ENCODE peak calls at places on chromosomes 11 and 22, in seven cellular contexts. K is CD4-positive, alpha-beta T cell; F is psoas muscle; P is NB4; V is coronary artery; X is GM10248; S is retinal pigment epithelial cell. B is an unnamed sample.

GRCh38 chr11:61482513-61482912 is 26.0 kb upstream of the LRRC10B start:
- DNase-seq in X (peak), F (no peak), S (no peak), V (no peak), P (peak), K (no peak), B (no peak)

GRCh38 chr11:73233704-73234402 is 15.8 kb downstream of the P2RY2 start:
- DNase-seq in K (no peak), S (no peak), X (no peak), F (no peak), P (no peak), V (peak), B (peak)

GRCh38 chr11:64742940-64743590 is 877 bp downstream of the RASGRP2 start:
- DNase-seq in S (no peak), F (peak), K (peak), P (peak), X (peak), V (peak), B (no peak)

GRCh38 chr22:42763965-42764480 is 43.4 kb upstream of the A4GALT start:
- DNase-seq in V (no peak), X (peak), P (no peak), S (no peak), F (no peak), K (no peak), B (no peak)

GRCh38 chr11:122697636-122698167 is 42.2 kb downstream of the UBASH3B start:
- DNase-seq in P (peak), X (peak), F (no peak), S (no peak), V (no peak), K (peak), B (no peak)

GRCh38 chr11:287821-288327 is 1.1 kb upstream of the PGGHG start:
- DNase-seq in F (peak), X (no peak), P (no peak), S (no peak), K (no peak), V (no peak), B (peak)

GRCh38 chr11:124793466-124794278 is 6.5 kb downstream of the MSANTD2 start:
- DNase-seq in F (no peak), S (no peak), K (no peak), X (peak), V (no peak), P (peak), B (no peak)

GRCh38 chr22:49052023-49052538 is 775.6 kb downstream of the BRD1 start:
- DNase-seq in F (no peak), V (no peak), K (no peak), X (peak), S (no peak), P (no peak), B (no peak)

GRCh38 chr22:37063436-37064420 is 12.2 kb downstream of the KCTD17 start:
- DNase-seq in F (no peak), K (peak), P (no peak), S (no peak), V (no peak), X (no peak), B (no peak)

GRCh38 chr11:70141490-70142014 is 61.5 kb upstream of the FADD start:
- DNase-seq in K (no peak), V (no peak), P (no peak), S (no peak), F (no peak), X (peak), B (no peak)

DNA sequence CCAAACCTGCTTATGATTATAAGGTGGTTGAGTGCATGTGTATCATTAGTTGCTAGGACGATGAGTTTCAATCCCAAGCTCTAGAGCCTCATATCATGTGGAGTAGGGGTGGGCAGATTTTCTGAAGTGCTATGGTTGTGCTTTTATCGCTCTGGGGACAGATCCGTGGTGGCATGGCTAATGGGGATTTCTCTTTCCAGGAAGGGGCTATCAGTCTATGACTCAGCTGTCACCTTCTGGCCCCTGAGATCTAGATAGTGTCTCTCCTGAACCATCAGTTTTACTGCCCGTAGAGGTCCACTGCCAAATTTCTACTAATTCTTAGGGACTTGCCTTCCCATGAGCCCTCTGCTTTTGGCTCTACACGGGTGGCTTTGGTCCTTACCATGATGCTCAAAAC is 51.8 kb downstream of the FDX1 start:
- DNase-seq in K (no peak), S (no peak), P (no peak), X (no peak), F (no peak), V (no peak), B (no peak)
- TF ChIP-seq CTCF in K (no peak), S (no peak), P (no peak), X (no peak), F (no peak), V (no peak), B (no peak)

GRCh38 chr11:2868604-2869526 is 16.7 kb downstream of the CDKN1C start:
- DNase-seq in K (no peak), S (no peak), F (no peak), V (no peak), X (no peak), P (no peak), B (no peak)

GRCh38 chr11:2869561-2870427 is 15.8 kb downstream of the CDKN1C start:
- DNase-seq in S (no peak), V (no peak), K (no peak), X (no peak), P (no peak), F (no peak), B (no peak)

GRCh38 chr11:2866178-2866577 is 19.4 kb downstream of the CDKN1C start:
- DNase-seq in X (no peak), F (no peak), V (no peak), S (no peak), K (no peak), P (no peak), B (no peak)

GRCh38 chr11:2867142-2867541 is 18.4 kb downstream of the CDKN1C start:
- DNase-seq in V (no peak), P (no peak), F (no peak), S (no peak), X (no peak), K (no peak), B (no peak)

GRCh38 chr11:2867722-2868548 is 17.6 kb downstream of the CDKN1C start:
- DNase-seq in P (no peak), S (no peak), F (no peak), X (no peak), K (no peak), V (no peak), B (no peak)
- TF ChIP-seq CTCF in P (no peak), S (peak), F (no peak), X (no peak), K (no peak), V (no peak), B (no peak)

GRCh38 chr11:111557425-111558111 is 17.0 kb downstream of the LAYN start:
- DNase-seq in V (no peak), K (no peak), P (no peak), S (peak), F (no peak), X (no peak), B (no peak)
- TF ChIP-seq CTCF in V (no peak), K (no peak), P (no peak), S (peak), F (no peak), X (no peak), B (no peak)

GRCh38 chr11:34394771-34395300 is 37.0 kb upstream of the ABTB2 start:
- DNase-seq in F (no peak), S (no peak), P (no peak), K (no peak), X (no peak), V (no peak), B (no peak)
- TF ChIP-seq CTCF in F (no peak), S (no peak), P (no peak), K (no peak), X (no peak), V (no peak), B (no peak)

GRCh38 chr11:102316505-102316904 is 779 bp upstream of the BIRC3 start:
- DNase-seq in X (no peak), F (no peak), K (no peak), S (no peak), V (no peak), P (no peak), B (no peak)

GRCh38 chr11:102317768-102318103 is 452 bp downstream of the BIRC3 start:
- DNase-seq in P (no peak), K (no peak), V (no peak), S (no peak), X (no peak), F (no peak), B (no peak)

GRCh38 chr11:102318469-102318868 is 1.2 kb downstream of the BIRC3 start:
- DNase-seq in P (no peak), S (no peak), K (peak), V (no peak), F (no peak), X (no peak), B (no peak)

GRCh38 chr11:102319544-102319943 is 2.3 kb downstream of the BIRC3 start:
- DNase-seq in K (no peak), S (no peak), X (no peak), V (no peak), P (no peak), F (no peak), B (no peak)

DNA sequence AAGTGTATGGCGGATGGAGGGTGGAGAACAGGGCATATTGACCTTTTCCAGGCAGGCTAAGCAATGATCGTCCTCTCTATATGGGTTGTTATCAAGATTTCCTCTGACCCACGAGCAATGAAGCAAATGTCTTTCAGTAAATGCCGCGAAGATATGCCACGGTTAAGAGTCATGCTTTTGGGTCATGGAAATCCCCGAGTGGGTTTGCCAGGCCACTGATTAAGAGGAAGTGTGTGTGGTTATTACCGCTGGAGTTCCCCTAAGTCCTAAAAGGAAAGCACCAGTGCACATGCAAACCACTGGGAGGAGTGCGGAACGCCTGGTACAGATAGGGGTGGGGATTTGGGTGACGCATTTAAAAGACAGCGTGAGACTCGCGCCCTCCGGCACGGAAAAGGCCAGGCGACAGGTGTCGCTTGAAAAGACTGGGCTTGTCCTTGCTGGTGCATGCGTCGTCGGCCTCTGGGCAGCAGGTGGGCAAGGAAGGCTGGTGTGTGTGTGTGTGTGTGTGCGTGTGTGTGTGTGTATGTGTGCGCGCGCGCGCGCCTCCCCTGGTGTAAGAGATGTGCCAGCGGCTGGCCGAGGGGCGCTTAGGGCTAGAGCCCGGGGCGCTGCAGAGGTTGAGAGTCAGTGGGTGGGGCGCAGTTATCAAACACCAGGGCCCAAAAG is at the start of gene BIRC3:
- DNase-seq in V (peak), K (peak), P (peak), F (peak), S (peak), X (peak), B (no peak)
- TF ChIP-seq CTCF in V (no peak), K (peak), P (peak), F (peak), S (peak), X (peak), B (peak)

DNA sequence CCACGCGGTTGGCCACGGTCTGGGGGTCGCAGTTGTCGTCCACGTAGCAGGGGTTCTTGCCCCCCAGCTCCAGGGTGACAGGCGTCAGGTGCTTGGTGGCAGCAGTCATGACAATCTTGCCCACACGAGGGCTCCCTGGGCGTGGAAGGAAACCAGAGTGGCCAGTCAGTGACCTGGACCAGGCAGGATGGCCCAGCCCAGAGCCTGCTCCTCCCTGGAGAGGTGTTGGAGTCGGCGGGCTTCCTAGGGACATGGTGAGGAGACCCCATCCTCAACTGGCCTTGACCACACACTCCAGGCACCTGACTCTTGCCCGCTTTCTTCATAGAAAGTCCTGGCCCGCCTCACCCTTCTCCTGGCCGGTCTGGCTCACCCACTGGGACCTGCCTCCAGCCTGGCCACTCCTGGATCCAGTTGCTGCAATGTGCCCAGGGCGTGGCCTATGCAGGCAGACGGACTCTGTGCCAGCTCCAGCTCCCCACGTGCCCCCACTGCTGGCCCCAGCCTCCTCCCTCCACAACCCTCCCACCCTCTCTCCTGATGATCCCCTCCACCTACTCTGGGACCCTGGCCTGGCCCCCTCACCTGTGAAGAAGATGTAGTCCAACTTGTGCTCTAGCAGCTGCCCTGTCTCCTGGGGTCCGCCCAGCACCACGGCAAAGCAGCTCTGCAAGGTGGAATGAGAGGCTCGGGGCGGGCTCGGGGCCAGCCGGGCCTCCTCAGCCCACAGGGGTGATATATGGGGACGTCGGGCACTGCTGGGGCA is 8.7 kb downstream of the ALDH3B2 start:
- DNase-seq in V (no peak), X (peak), K (no peak), F (no peak), S (no peak), P (no peak), B (peak)
- TF ChIP-seq CTCF in V (no peak), X (no peak), K (no peak), F (no peak), S (peak), P (no peak), B (peak)

B was measured in chondrocyte.